ENCODE peak calls at places on chromosomes 16 and 17, in five cellular contexts. L is DMS 273 treated with DMSO at 0.1 percent for 48 hours; R is pancreas; F is activated naive CD4-positive, alpha-beta T cell treated with anti-CD3 and anti-CD28 coated beads for 36 hours; X is fibroblast of the conjunctiva. O is an unnamed sample.
A peak's percentile ranks its signal among the peaks of the same experiment; 100 is the strongest.

GRCh38 chr16:86490859-86491642 is 19.3 kb upstream of the FOXF1 start:
- DNase-seq in X (peak; percentile 51), L (no peak), F (no peak), R (no peak), O (no peak)

GRCh38 chr17:45123930-45124796 is 8.2 kb downstream of the PLCD3 start:
- DNase-seq in X (peak; percentile 77), R (no peak), F (no peak), L (no peak), O (no peak)

GRCh38 chr16:3849751-3850543 is 30.6 kb downstream of the CREBBP start:
- DNase-seq in L (no peak), X (no peak), R (no peak), F (no peak), O (no peak)

GRCh38 chr17:17026163-17026562 is 16.1 kb upstream of the MPRIP start:
- DNase-seq in X (no peak), R (peak; percentile 22), F (no peak), L (no peak), O (no peak)

GRCh38 chr16:29698484-29699323 is 19.7 kb downstream of the QPRT start:
- DNase-seq in L (no peak), F (no peak), R (no peak), X (no peak), O (no peak)

GRCh38 chr16:57152096-57153093 is 33.4 kb downstream of the PSME3IP1 start:
- DNase-seq in F (no peak), R (no peak), L (no peak), X (no peak), O (no peak)

GRCh38 chr17:80925668-80926067 is 66.0 kb upstream of the CHMP6 start:
- DNase-seq in L (no peak), R (peak; percentile 41), F (no peak), X (no peak), O (no peak)

GRCh38 chr16:68064791-68065365 is 20.3 kb upstream of the NFATC3 start:
- DNase-seq in R (peak; percentile 72), F (peak; percentile 88), X (peak; percentile 61), L (peak; percentile 30), O (peak; percentile 71)

GRCh38 chr16:71542377-71542776 is 16.2 kb downstream of the CHST4 start:
- DNase-seq in X (peak; percentile 3), F (peak; percentile 80), L (no peak), R (peak; percentile 74), O (peak; percentile 54)

GRCh38 chr17:34638526-34639260 is 59.3 kb downstream of the TMEM132E start:
- DNase-seq in L (no peak), R (no peak), X (no peak), F (no peak), O (no peak)

GRCh38 chr16:48526058-48526957 is 83.7 kb downstream of the N4BP1 start:
- DNase-seq in R (no peak), X (no peak), L (no peak), F (peak; percentile 74), O (peak; percentile 70)

O was measured in mucosa of gallbladder.